ENCODE peak calls at places on chromosomes 4 and X, in seven cellular contexts. One of them, this sample, is unnamed.

GRCh38 chr4:186915816-186916215 is 192.2 kb upstream of the FAT1 start:
- DNase-seq in mucosa of gallbladder: no peak
- DNase-seq in stimulated activated CD4-positive, alpha-beta T cell treated with anti-CD3 and anti-CD28 coated beads, Interleukin-12 subunit alpha, Interleukin-12 subunit beta, amount 100 ng/mL, for 24 hours: no peak
- DNase-seq in HuH-7: no peak
- DNase-seq in iris pigment epithelial cell: peak; percentile 16
- DNase-seq in thoracic aorta: no peak
- DNase-seq in stimulated activated effector memory CD8-positive, alpha-beta T cell treated with anti-CD3 and anti-CD28 coated beads, Interleukin-12 subunit alpha, Interleukin-12 subunit beta, amount 100 ng/mL, for 72 hours: no peak
- DNase-seq in this sample: no peak

GRCh38 chr4:128573781-128574508 is 235.6 kb upstream of the JADE1 start:
- DNase-seq in mucosa of gallbladder: no peak
- DNase-seq in stimulated activated CD4-positive, alpha-beta T cell treated with anti-CD3 and anti-CD28 coated beads, Interleukin-12 subunit alpha, Interleukin-12 subunit beta, amount 100 ng/mL, for 24 hours: no peak
- DNase-seq in HuH-7: no peak
- DNase-seq in iris pigment epithelial cell: peak; percentile 89
- DNase-seq in thoracic aorta: no peak
- DNase-seq in stimulated activated effector memory CD8-positive, alpha-beta T cell treated with anti-CD3 and anti-CD28 coated beads, Interleukin-12 subunit alpha, Interleukin-12 subunit beta, amount 100 ng/mL, for 72 hours: no peak
- DNase-seq in this sample: peak; percentile 73

GRCh38 chr4:172356002-172356401 is 542.8 kb downstream of the GALNTL6 start:
- DNase-seq in mucosa of gallbladder: no peak
- DNase-seq in stimulated activated CD4-positive, alpha-beta T cell treated with anti-CD3 and anti-CD28 coated beads, Interleukin-12 subunit alpha, Interleukin-12 subunit beta, amount 100 ng/mL, for 24 hours: no peak
- DNase-seq in HuH-7: no peak
- DNase-seq in iris pigment epithelial cell: peak; percentile 15
- DNase-seq in thoracic aorta: no peak
- DNase-seq in stimulated activated effector memory CD8-positive, alpha-beta T cell treated with anti-CD3 and anti-CD28 coated beads, Interleukin-12 subunit alpha, Interleukin-12 subunit beta, amount 100 ng/mL, for 72 hours: no peak
- DNase-seq in this sample: no peak

GRCh38 chrX:82087699-82088098 is 885.8 kb downstream of the SH3BGRL start:
- DNase-seq in mucosa of gallbladder: peak; percentile 29
- DNase-seq in stimulated activated CD4-positive, alpha-beta T cell treated with anti-CD3 and anti-CD28 coated beads, Interleukin-12 subunit alpha, Interleukin-12 subunit beta, amount 100 ng/mL, for 24 hours: no peak
- DNase-seq in HuH-7: no peak
- DNase-seq in iris pigment epithelial cell: no peak
- DNase-seq in thoracic aorta: no peak
- DNase-seq in stimulated activated effector memory CD8-positive, alpha-beta T cell treated with anti-CD3 and anti-CD28 coated beads, Interleukin-12 subunit alpha, Interleukin-12 subunit beta, amount 100 ng/mL, for 72 hours: no peak
- DNase-seq in this sample: no peak

GRCh38 chr4:2963185-2964076 is at the start of the genes GRK4 and NOP14:
- DNase-seq in mucosa of gallbladder: peak; percentile 99
- DNase-seq in stimulated activated CD4-positive, alpha-beta T cell treated with anti-CD3 and anti-CD28 coated beads, Interleukin-12 subunit alpha, Interleukin-12 subunit beta, amount 100 ng/mL, for 24 hours: peak; percentile 93
- DNase-seq in HuH-7: peak; percentile 92
- DNase-seq in iris pigment epithelial cell: peak; percentile 99
- DNase-seq in thoracic aorta: peak; percentile 88
- DNase-seq in stimulated activated effector memory CD8-positive, alpha-beta T cell treated with anti-CD3 and anti-CD28 coated beads, Interleukin-12 subunit alpha, Interleukin-12 subunit beta, amount 100 ng/mL, for 72 hours: peak; percentile 97
- DNase-seq in this sample: peak; percentile 94

GRCh38 chrX:74104356-74105065 is 199.5 kb upstream of the ZCCHC13 start:
- DNase-seq in mucosa of gallbladder: no peak
- DNase-seq in stimulated activated CD4-positive, alpha-beta T cell treated with anti-CD3 and anti-CD28 coated beads, Interleukin-12 subunit alpha, Interleukin-12 subunit beta, amount 100 ng/mL, for 24 hours: no peak
- DNase-seq in HuH-7: no peak
- DNase-seq in iris pigment epithelial cell: peak; percentile 16
- DNase-seq in thoracic aorta: no peak
- DNase-seq in stimulated activated effector memory CD8-positive, alpha-beta T cell treated with anti-CD3 and anti-CD28 coated beads, Interleukin-12 subunit alpha, Interleukin-12 subunit beta, amount 100 ng/mL, for 72 hours: no peak
- DNase-seq in this sample: no peak

GRCh38 chr4:16464651-16465050 is 238.4 kb upstream of the TAPT1 start:
- DNase-seq in mucosa of gallbladder: peak; percentile 54
- DNase-seq in stimulated activated CD4-positive, alpha-beta T cell treated with anti-CD3 and anti-CD28 coated beads, Interleukin-12 subunit alpha, Interleukin-12 subunit beta, amount 100 ng/mL, for 24 hours: no peak
- DNase-seq in HuH-7: no peak
- DNase-seq in iris pigment epithelial cell: peak; percentile 15
- DNase-seq in thoracic aorta: no peak
- DNase-seq in stimulated activated effector memory CD8-positive, alpha-beta T cell treated with anti-CD3 and anti-CD28 coated beads, Interleukin-12 subunit alpha, Interleukin-12 subunit beta, amount 100 ng/mL, for 72 hours: no peak
- DNase-seq in this sample: no peak

GRCh38 chrX:136262812-136263315 is 11.7 kb upstream of the MAP7D3 start:
- DNase-seq in mucosa of gallbladder: no peak
- DNase-seq in stimulated activated CD4-positive, alpha-beta T cell treated with anti-CD3 and anti-CD28 coated beads, Interleukin-12 subunit alpha, Interleukin-12 subunit beta, amount 100 ng/mL, for 24 hours: no peak
- DNase-seq in HuH-7: no peak
- DNase-seq in iris pigment epithelial cell: no peak
- DNase-seq in thoracic aorta: no peak
- DNase-seq in stimulated activated effector memory CD8-positive, alpha-beta T cell treated with anti-CD3 and anti-CD28 coated beads, Interleukin-12 subunit alpha, Interleukin-12 subunit beta, amount 100 ng/mL, for 72 hours: no peak
- DNase-seq in this sample: no peak

GRCh38 chr4:78237360-78237759 is 180.2 kb downstream of the FRAS1 start:
- DNase-seq in mucosa of gallbladder: no peak
- DNase-seq in stimulated activated CD4-positive, alpha-beta T cell treated with anti-CD3 and anti-CD28 coated beads, Interleukin-12 subunit alpha, Interleukin-12 subunit beta, amount 100 ng/mL, for 24 hours: no peak
- DNase-seq in HuH-7: no peak
- DNase-seq in iris pigment epithelial cell: no peak
- DNase-seq in thoracic aorta: no peak
- DNase-seq in stimulated activated effector memory CD8-positive, alpha-beta T cell treated with anti-CD3 and anti-CD28 coated beads, Interleukin-12 subunit alpha, Interleukin-12 subunit beta, amount 100 ng/mL, for 72 hours: no peak
- DNase-seq in this sample: no peak

GRCh38 chr4:92791876-92792490 is 488.2 kb downstream of the GRID2 start:
- DNase-seq in mucosa of gallbladder: no peak
- DNase-seq in stimulated activated CD4-positive, alpha-beta T cell treated with anti-CD3 and anti-CD28 coated beads, Interleukin-12 subunit alpha, Interleukin-12 subunit beta, amount 100 ng/mL, for 24 hours: no peak
- DNase-seq in HuH-7: no peak
- DNase-seq in iris pigment epithelial cell: no peak
- DNase-seq in thoracic aorta: no peak
- DNase-seq in stimulated activated effector memory CD8-positive, alpha-beta T cell treated with anti-CD3 and anti-CD28 coated beads, Interleukin-12 subunit alpha, Interleukin-12 subunit beta, amount 100 ng/mL, for 72 hours: no peak
- DNase-seq in this sample: no peak

GRCh38 chr4:152936446-152937279 is 540 bp downstream of the FHDC1 start:
- DNase-seq in mucosa of gallbladder: peak; percentile 22
- DNase-seq in stimulated activated CD4-positive, alpha-beta T cell treated with anti-CD3 and anti-CD28 coated beads, Interleukin-12 subunit alpha, Interleukin-12 subunit beta, amount 100 ng/mL, for 24 hours: no peak
- DNase-seq in HuH-7: peak; percentile 47
- DNase-seq in iris pigment epithelial cell: peak; percentile 39
- DNase-seq in thoracic aorta: no peak
- DNase-seq in stimulated activated effector memory CD8-positive, alpha-beta T cell treated with anti-CD3 and anti-CD28 coated beads, Interleukin-12 subunit alpha, Interleukin-12 subunit beta, amount 100 ng/mL, for 72 hours: peak; percentile 62
- DNase-seq in this sample: no peak

GRCh38 chr4:145061325-145061920 is 36.6 kb downstream of the ANAPC10 start:
- DNase-seq in mucosa of gallbladder: no peak
- DNase-seq in stimulated activated CD4-positive, alpha-beta T cell treated with anti-CD3 and anti-CD28 coated beads, Interleukin-12 subunit alpha, Interleukin-12 subunit beta, amount 100 ng/mL, for 24 hours: no peak
- DNase-seq in HuH-7: peak; percentile 12
- DNase-seq in iris pigment epithelial cell: peak; percentile 61
- DNase-seq in thoracic aorta: no peak
- DNase-seq in stimulated activated effector memory CD8-positive, alpha-beta T cell treated with anti-CD3 and anti-CD28 coated beads, Interleukin-12 subunit alpha, Interleukin-12 subunit beta, amount 100 ng/mL, for 72 hours: no peak
- DNase-seq in this sample: peak; percentile 49

GRCh38 chr4:139738846-139739613 is 73.4 kb downstream of the MGST2 start:
- DNase-seq in mucosa of gallbladder: no peak
- DNase-seq in stimulated activated CD4-positive, alpha-beta T cell treated with anti-CD3 and anti-CD28 coated beads, Interleukin-12 subunit alpha, Interleukin-12 subunit beta, amount 100 ng/mL, for 24 hours: no peak
- DNase-seq in HuH-7: no peak
- DNase-seq in iris pigment epithelial cell: no peak
- DNase-seq in thoracic aorta: no peak
- DNase-seq in stimulated activated effector memory CD8-positive, alpha-beta T cell treated with anti-CD3 and anti-CD28 coated beads, Interleukin-12 subunit alpha, Interleukin-12 subunit beta, amount 100 ng/mL, for 72 hours: no peak
- DNase-seq in this sample: no peak

GRCh38 chr4:72954811-72955210 is 114.7 kb downstream of the COX18 start:
- DNase-seq in mucosa of gallbladder: no peak
- DNase-seq in stimulated activated CD4-positive, alpha-beta T cell treated with anti-CD3 and anti-CD28 coated beads, Interleukin-12 subunit alpha, Interleukin-12 subunit beta, amount 100 ng/mL, for 24 hours: no peak
- DNase-seq in HuH-7: no peak
- DNase-seq in iris pigment epithelial cell: no peak
- DNase-seq in thoracic aorta: no peak
- DNase-seq in stimulated activated effector memory CD8-positive, alpha-beta T cell treated with anti-CD3 and anti-CD28 coated beads, Interleukin-12 subunit alpha, Interleukin-12 subunit beta, amount 100 ng/mL, for 72 hours: no peak
- DNase-seq in this sample: no peak

GRCh38 chrX:154401045-154401799 is 3.0 kb downstream of the RPL10 start:
- DNase-seq in mucosa of gallbladder: no peak
- DNase-seq in stimulated activated CD4-positive, alpha-beta T cell treated with anti-CD3 and anti-CD28 coated beads, Interleukin-12 subunit alpha, Interleukin-12 subunit beta, amount 100 ng/mL, for 24 hours: no peak
- DNase-seq in HuH-7: peak; percentile 23
- DNase-seq in iris pigment epithelial cell: no peak
- DNase-seq in thoracic aorta: no peak
- DNase-seq in stimulated activated effector memory CD8-positive, alpha-beta T cell treated with anti-CD3 and anti-CD28 coated beads, Interleukin-12 subunit alpha, Interleukin-12 subunit beta, amount 100 ng/mL, for 72 hours: no peak
- DNase-seq in this sample: peak; percentile 39

GRCh38 chrX:110414679-110415439 is 56.2 kb downstream of the RTL9 start:
- DNase-seq in mucosa of gallbladder: no peak
- DNase-seq in stimulated activated CD4-positive, alpha-beta T cell treated with anti-CD3 and anti-CD28 coated beads, Interleukin-12 subunit alpha, Interleukin-12 subunit beta, amount 100 ng/mL, for 24 hours: no peak
- DNase-seq in HuH-7: no peak
- DNase-seq in iris pigment epithelial cell: peak; percentile 44
- DNase-seq in thoracic aorta: no peak
- DNase-seq in stimulated activated effector memory CD8-positive, alpha-beta T cell treated with anti-CD3 and anti-CD28 coated beads, Interleukin-12 subunit alpha, Interleukin-12 subunit beta, amount 100 ng/mL, for 72 hours: no peak
- DNase-seq in this sample: peak; percentile 58

GRCh38 chr4:43132010-43132582 is 239.6 kb downstream of the GRXCR1 start:
- DNase-seq in mucosa of gallbladder: peak; percentile 49
- DNase-seq in stimulated activated CD4-positive, alpha-beta T cell treated with anti-CD3 and anti-CD28 coated beads, Interleukin-12 subunit alpha, Interleukin-12 subunit beta, amount 100 ng/mL, for 24 hours: peak; percentile 11
- DNase-seq in HuH-7: peak; percentile 36
- DNase-seq in iris pigment epithelial cell: peak; percentile 63
- DNase-seq in thoracic aorta: no peak
- DNase-seq in stimulated activated effector memory CD8-positive, alpha-beta T cell treated with anti-CD3 and anti-CD28 coated beads, Interleukin-12 subunit alpha, Interleukin-12 subunit beta, amount 100 ng/mL, for 72 hours: peak; percentile 61
- DNase-seq in this sample: peak; percentile 2

GRCh38 chr4:110249687-110250387 is 51.4 kb upstream of the ELOVL6 start:
- DNase-seq in mucosa of gallbladder: no peak
- DNase-seq in stimulated activated CD4-positive, alpha-beta T cell treated with anti-CD3 and anti-CD28 coated beads, Interleukin-12 subunit alpha, Interleukin-12 subunit beta, amount 100 ng/mL, for 24 hours: no peak
- DNase-seq in HuH-7: no peak
- DNase-seq in iris pigment epithelial cell: no peak
- DNase-seq in thoracic aorta: no peak
- DNase-seq in stimulated activated effector memory CD8-positive, alpha-beta T cell treated with anti-CD3 and anti-CD28 coated beads, Interleukin-12 subunit alpha, Interleukin-12 subunit beta, amount 100 ng/mL, for 72 hours: no peak
- DNase-seq in this sample: no peak

GRCh38 chr4:23934915-23935314 is 45.1 kb upstream of the PPARGC1A start:
- DNase-seq in mucosa of gallbladder: peak; percentile 84
- DNase-seq in stimulated activated CD4-positive, alpha-beta T cell treated with anti-CD3 and anti-CD28 coated beads, Interleukin-12 subunit alpha, Interleukin-12 subunit beta, amount 100 ng/mL, for 24 hours: no peak
- DNase-seq in HuH-7: no peak
- DNase-seq in iris pigment epithelial cell: peak; percentile 82
- DNase-seq in thoracic aorta: no peak
- DNase-seq in stimulated activated effector memory CD8-positive, alpha-beta T cell treated with anti-CD3 and anti-CD28 coated beads, Interleukin-12 subunit alpha, Interleukin-12 subunit beta, amount 100 ng/mL, for 72 hours: no peak
- DNase-seq in this sample: peak; percentile 73

GRCh38 chr4:113455081-113455480 is 306.5 kb downstream of the CAMK2D start:
- DNase-seq in mucosa of gallbladder: no peak
- DNase-seq in stimulated activated CD4-positive, alpha-beta T cell treated with anti-CD3 and anti-CD28 coated beads, Interleukin-12 subunit alpha, Interleukin-12 subunit beta, amount 100 ng/mL, for 24 hours: no peak
- DNase-seq in HuH-7: no peak
- DNase-seq in iris pigment epithelial cell: no peak
- DNase-seq in thoracic aorta: no peak
- DNase-seq in stimulated activated effector memory CD8-positive, alpha-beta T cell treated with anti-CD3 and anti-CD28 coated beads, Interleukin-12 subunit alpha, Interleukin-12 subunit beta, amount 100 ng/mL, for 72 hours: no peak
- DNase-seq in this sample: no peak

GRCh38 chr4:138972956-138973819 is 42.4 kb upstream of the NOCT start:
- DNase-seq in mucosa of gallbladder: no peak
- DNase-seq in stimulated activated CD4-positive, alpha-beta T cell treated with anti-CD3 and anti-CD28 coated beads, Interleukin-12 subunit alpha, Interleukin-12 subunit beta, amount 100 ng/mL, for 24 hours: no peak
- DNase-seq in HuH-7: no peak
- DNase-seq in iris pigment epithelial cell: no peak
- DNase-seq in thoracic aorta: no peak
- DNase-seq in stimulated activated effector memory CD8-positive, alpha-beta T cell treated with anti-CD3 and anti-CD28 coated beads, Interleukin-12 subunit alpha, Interleukin-12 subunit beta, amount 100 ng/mL, for 72 hours: no peak
- DNase-seq in this sample: no peak

GRCh38 chr4:119048446-119048845 is 87.2 kb upstream of the MYOZ2 start:
- DNase-seq in mucosa of gallbladder: no peak
- DNase-seq in stimulated activated CD4-positive, alpha-beta T cell treated with anti-CD3 and anti-CD28 coated beads, Interleukin-12 subunit alpha, Interleukin-12 subunit beta, amount 100 ng/mL, for 24 hours: no peak
- DNase-seq in HuH-7: no peak
- DNase-seq in iris pigment epithelial cell: no peak
- DNase-seq in thoracic aorta: no peak
- DNase-seq in stimulated activated effector memory CD8-positive, alpha-beta T cell treated with anti-CD3 and anti-CD28 coated beads, Interleukin-12 subunit alpha, Interleukin-12 subunit beta, amount 100 ng/mL, for 72 hours: no peak
- DNase-seq in this sample: no peak

GRCh38 chr4:81429607-81430006 is 42.1 kb downstream of the RASGEF1B start:
- DNase-seq in mucosa of gallbladder: no peak
- DNase-seq in stimulated activated CD4-positive, alpha-beta T cell treated with anti-CD3 and anti-CD28 coated beads, Interleukin-12 subunit alpha, Interleukin-12 subunit beta, amount 100 ng/mL, for 24 hours: no peak
- DNase-seq in HuH-7: no peak
- DNase-seq in iris pigment epithelial cell: no peak
- DNase-seq in thoracic aorta: no peak
- DNase-seq in stimulated activated effector memory CD8-positive, alpha-beta T cell treated with anti-CD3 and anti-CD28 coated beads, Interleukin-12 subunit alpha, Interleukin-12 subunit beta, amount 100 ng/mL, for 72 hours: no peak
- DNase-seq in this sample: no peak